ENCODE peak calls at places on chromosomes 13 and 19, in six cellular contexts. C is uterus, G is kidney, A is trophoblast cell, E is right atrium auricular region, J is tibial nerve. O is an unnamed sample. For H3K9me3, the result is how much of the 10 kb centered on the place peaks cover.

GRCh38 chr13:98285317-98285716 is 108.2 kb upstream of the RNF113B start:
- DNase-seq in C (no peak), G (no peak), A (peak), E (no peak), J (no peak), O (no peak)

GRCh38 chr19:30792561-30793505 is 420.6 kb downstream of the ZNF536 start:
- DNase-seq in C (no peak), G (no peak), A (no peak), E (peak), J (peak), O (no peak)

GRCh38 chr13:89554801-89555200 is 1792.7 kb upstream of the MIR17HG start:
- DNase-seq in C (no peak), G (no peak), A (no peak), E (no peak), J (no peak), O (no peak)

GRCh38 chr19:52724701-52725514 is 9.9 kb downstream of the ZNF611 start:
- DNase-seq in C (no peak), G (no peak), A (no peak), E (no peak), J (no peak), O (no peak)

GRCh38 chr13:35468195-35468594 is 8.3 kb downstream of the MAB21L1 start:
- DNase-seq in C (no peak), G (no peak), A (no peak), E (no peak), J (no peak), O (no peak)

GRCh38 chr19:43625918-43626579 is 6.6 kb upstream of the ZNF428 start:
- DNase-seq in C (no peak), G (no peak), A (peak), E (no peak), J (no peak), O (no peak)

GRCh38 chr19:1850809-1851544 is 2.7 kb upstream of the REXO1 start:
- DNase-seq in C (no peak), G (no peak), A (peak), E (no peak), J (no peak), O (no peak)

GRCh38 chr13:104898484-104898883 is 1637.0 kb downstream of the EFNB2 start:
- DNase-seq in C (no peak), G (no peak), A (no peak), E (no peak), J (no peak), O (no peak)

GRCh38 chr19:55640043-55640576 is 692 bp upstream of the ZNF580 start:
- DNase-seq in C (peak), G (peak), A (peak), E (no peak), J (peak), O (peak)

GRCh38 chr13:75554981-75555380 is 5.4 kb downstream of the UCHL3 start:
- DNase-seq in C (no peak), G (no peak), A (no peak), E (no peak), J (no peak), O (no peak)
- H3K9me3 ChIP-seq in C (under half), G (under half), A (under half), E (under half), J (under half), O (under half)

DNA sequence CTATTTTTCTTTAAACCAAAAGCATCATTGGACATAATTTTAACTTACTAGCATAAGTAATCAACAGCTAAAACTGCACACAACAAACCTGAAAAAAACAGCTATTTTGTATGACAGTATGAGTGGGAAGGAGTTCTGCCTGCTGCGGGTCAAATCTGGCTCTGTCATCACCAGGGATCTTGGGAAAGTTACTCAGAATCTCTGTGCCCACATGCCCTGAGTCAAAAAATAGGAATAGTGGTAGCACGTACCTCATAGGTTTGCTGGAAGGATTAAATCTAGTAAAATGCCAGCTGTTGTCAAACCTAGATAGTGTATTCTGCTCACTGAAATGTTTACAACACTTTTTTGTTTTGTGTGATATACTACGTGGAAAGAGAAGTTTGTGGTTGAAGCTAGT is 1.1 kb downstream of the CLN5 start:
- DNase-seq in C (no peak), G (no peak), A (peak), E (no peak), J (no peak), O (no peak)
- H3K4me3 ChIP-seq in C (peak), G (peak), A (no peak), E (peak), J (peak), O (peak)

GRCh38 chr19:32173836-32174235 is 171.6 kb upstream of the ZNF507 start:
- DNase-seq in C (no peak), G (no peak), A (no peak), E (no peak), J (no peak), O (no peak)
- H3K9me3 ChIP-seq in C (under half), G (under half), A (under half), E (under half), J (under half), O (under half)

GRCh38 chr19:12837225-12837624 is 1.1 kb upstream of the MAST1 start:
- DNase-seq in C (no peak), G (no peak), A (no peak), E (no peak), J (no peak), O (no peak)

GRCh38 chr19:12836529-12836863 is 1.8 kb upstream of the MAST1 start:
- DNase-seq in C (no peak), G (no peak), A (no peak), E (no peak), J (no peak), O (no peak)

GRCh38 chr19:12838893-12839656 is 760 bp downstream of the MAST1 start:
- DNase-seq in C (no peak), G (no peak), A (no peak), E (no peak), J (no peak), O (no peak)

GRCh38 chr19:12840091-12841079 is 2.1 kb downstream of the MAST1 start:
- DNase-seq in C (peak), G (peak), A (peak), E (no peak), J (no peak), O (no peak)

DNA sequence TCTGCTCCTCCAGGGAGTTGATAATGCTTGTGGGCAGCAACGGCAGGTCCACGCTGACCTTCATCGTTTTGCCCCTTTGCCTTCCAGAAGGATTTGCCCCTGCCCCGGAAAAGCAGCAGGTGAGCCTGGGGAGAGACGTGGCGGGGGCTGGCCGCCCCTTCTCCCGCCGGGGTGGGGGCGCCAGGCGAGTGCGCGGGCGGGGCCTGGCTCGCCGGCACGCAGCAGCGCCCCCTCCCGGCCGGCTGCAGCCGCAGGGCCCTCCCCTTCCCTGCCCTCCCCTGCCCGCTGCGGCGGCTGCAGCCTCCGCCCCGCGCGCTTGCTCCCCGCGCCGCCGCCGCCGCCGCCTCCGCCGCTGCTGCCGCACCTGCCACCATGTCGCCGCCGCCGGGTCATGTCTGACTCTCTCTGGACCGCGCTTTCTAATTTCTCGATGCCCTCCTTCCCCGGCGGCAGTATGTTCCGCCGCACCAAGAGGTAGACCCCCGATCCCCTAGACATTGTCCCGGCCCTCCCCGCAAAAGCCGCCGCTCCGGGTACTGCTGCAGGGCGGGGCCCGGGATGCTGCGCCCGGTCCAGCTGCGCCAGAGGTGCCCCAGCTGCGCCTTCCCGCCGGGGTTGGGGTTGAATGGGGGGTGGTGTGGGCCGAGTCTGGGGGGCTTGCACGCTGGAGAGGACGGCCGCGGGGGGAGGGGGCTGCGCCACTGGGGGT is at the start of gene MAST1:
- DNase-seq in C (no peak), G (no peak), A (no peak), E (no peak), J (no peak), O (no peak)
- H3K4me3 ChIP-seq in C (no peak), G (no peak), A (peak), E (no peak), J (no peak), O (no peak)

DNA sequence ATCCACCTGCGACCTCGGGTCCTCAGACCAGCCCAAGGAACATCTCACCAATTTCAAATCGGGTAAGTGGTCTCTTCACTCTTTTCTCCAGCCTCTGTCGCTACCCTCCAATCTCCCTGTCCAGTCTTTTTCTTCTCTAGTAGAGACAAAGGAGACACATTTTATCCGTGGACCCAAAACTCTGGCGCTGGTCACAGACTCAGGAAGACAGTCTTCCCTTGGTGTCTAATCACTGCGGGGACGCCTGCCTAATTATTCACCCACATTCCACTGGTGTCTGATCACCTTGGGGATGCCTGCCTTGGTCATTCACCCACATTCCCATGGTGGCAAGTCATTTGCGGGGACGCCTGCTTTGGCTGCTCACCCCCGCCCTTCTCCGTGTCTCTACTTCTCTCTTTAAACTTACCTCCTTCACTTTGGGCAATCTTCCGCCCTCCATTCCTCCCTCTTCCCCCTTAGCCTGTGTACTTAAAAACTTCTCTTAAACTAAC is 13.9 kb upstream of the OR10H1 start:
- DNase-seq in C (no peak), G (no peak), A (no peak), E (no peak), J (no peak), O (no peak)
- H3K9me3 ChIP-seq in C (under half), G (under half), A (under half), E (under half), J (under half), O (under half)

GRCh38 chr13:36959438-36960116 is 39.5 kb upstream of the SMAD9 start:
- DNase-seq in C (no peak), G (no peak), A (no peak), E (no peak), J (no peak), O (no peak)
- H3K4me3 ChIP-seq in C (no peak), G (no peak), A (no peak), E (no peak), J (no peak), O (no peak)